ENCODE peak calls at places on chromosome 4, in ten cellular contexts. Z, X, A, M, H, Y, B, N, P and O are unnamed samples.

GRCh38 chr4:81375745-81376144 is 96.0 kb downstream of the RASGEF1B start:
- DNase-seq in Z (no peak), X (no peak), A (no peak), M (no peak), H (no peak), Y (no peak), B (no peak), N (no peak), P (no peak), O (peak)

GRCh38 chr4:32199639-32200038 is 1479.5 kb downstream of the PCDH7 start:
- DNase-seq in Z (no peak), X (no peak), A (no peak), M (no peak), H (no peak), Y (no peak), B (no peak), N (no peak), P (no peak), O (no peak)

GRCh38 chr4:186486172-186486571 is 69.2 kb downstream of the MTNR1A start:
- DNase-seq in Z (peak), X (no peak), A (no peak), M (no peak), H (no peak), Y (peak), B (peak), N (no peak), P (no peak), O (no peak)

GRCh38 chr4:73452953-73453700 is 17.1 kb downstream of the AFP start:
- DNase-seq in Z (no peak), X (no peak), A (peak), M (no peak), H (no peak), Y (peak), B (no peak), N (no peak), P (peak), O (no peak)

GRCh38 chr4:56637791-56638190 is 43.3 kb downstream of the HOPX start:
- DNase-seq in Z (no peak), X (no peak), A (no peak), M (no peak), H (no peak), Y (no peak), B (no peak), N (no peak), P (no peak), O (peak)

GRCh38 chr4:141248029-141248428 is 27.3 kb downstream of the ZNF330 start:
- DNase-seq in Z (peak), X (no peak), A (no peak), M (peak), H (peak), Y (peak), B (no peak), N (no peak), P (no peak), O (no peak)

GRCh38 chr4:103915224-103915869 is 195.6 kb upstream of the TACR3 start:
- DNase-seq in Z (no peak), X (no peak), A (peak), M (peak), H (no peak), Y (peak), B (no peak), N (no peak), P (no peak), O (peak)

GRCh38 chr4:152590179-152591031 is 54.5 kb upstream of the FBXW7 start:
- DNase-seq in Z (peak), X (no peak), A (peak), M (peak), H (peak), Y (peak), B (peak), N (no peak), P (no peak), O (peak)

GRCh38 chr4:138749303-138749702 is 266.3 kb upstream of the NOCT start:
- DNase-seq in Z (peak), X (no peak), A (no peak), M (peak), H (peak), Y (peak), B (no peak), N (no peak), P (no peak), O (no peak)

GRCh38 chr4:95869961-95870500 is 30.1 kb downstream of the PDHA2 start:
- DNase-seq in Z (no peak), X (no peak), A (no peak), M (no peak), H (peak), Y (peak), B (no peak), N (no peak), P (no peak), O (no peak)

DNA sequence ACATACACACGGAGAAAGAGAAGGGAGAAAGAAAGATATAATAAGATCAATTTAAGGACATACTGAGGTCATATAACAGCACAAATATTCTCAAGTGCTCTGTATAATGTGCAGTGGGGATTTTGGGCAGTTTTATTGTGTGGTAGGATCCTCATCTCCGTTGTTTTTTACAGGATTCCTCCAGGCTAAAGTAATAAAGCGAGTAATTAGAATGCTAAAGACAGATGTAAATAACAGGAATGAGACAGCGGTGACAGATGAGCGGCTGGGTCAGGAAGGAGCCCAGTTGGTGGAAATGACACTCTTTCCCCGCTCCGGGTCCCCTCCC is 15.9 kb downstream of the POU4F2 start:
- DNase-seq in Z (no peak), X (no peak), A (no peak), M (no peak), H (no peak), Y (peak), B (no peak), N (no peak), P (no peak), O (no peak)
- H3K4me3 ChIP-seq in Z (peak), X (peak), A (peak), M (peak), H (peak), Y (peak), B (peak), N (peak), P (no peak), O (no peak)

GRCh38 chr4:76212301-76212700 is 1.3 kb downstream of the SCARB2 start:
- DNase-seq in Z (no peak), X (no peak), A (no peak), M (no peak), H (peak), Y (no peak), B (no peak), N (no peak), P (no peak), O (no peak)

GRCh38 chr4:76213415-76214268 is at the start of gene SCARB2:
- DNase-seq in Z (peak), X (peak), A (peak), M (peak), H (peak), Y (peak), B (peak), N (peak), P (peak), O (peak)

GRCh38 chr4:76215120-76215519 is 1.5 kb upstream of the SCARB2 start:
- DNase-seq in Z (no peak), X (no peak), A (no peak), M (no peak), H (no peak), Y (no peak), B (no peak), N (no peak), P (no peak), O (peak)

GRCh38 chr4:76212851-76213414 is 691 bp downstream of the SCARB2 start:
- DNase-seq in Z (peak), X (no peak), A (no peak), M (peak), H (peak), Y (peak), B (no peak), N (no peak), P (no peak), O (peak)

DNA sequence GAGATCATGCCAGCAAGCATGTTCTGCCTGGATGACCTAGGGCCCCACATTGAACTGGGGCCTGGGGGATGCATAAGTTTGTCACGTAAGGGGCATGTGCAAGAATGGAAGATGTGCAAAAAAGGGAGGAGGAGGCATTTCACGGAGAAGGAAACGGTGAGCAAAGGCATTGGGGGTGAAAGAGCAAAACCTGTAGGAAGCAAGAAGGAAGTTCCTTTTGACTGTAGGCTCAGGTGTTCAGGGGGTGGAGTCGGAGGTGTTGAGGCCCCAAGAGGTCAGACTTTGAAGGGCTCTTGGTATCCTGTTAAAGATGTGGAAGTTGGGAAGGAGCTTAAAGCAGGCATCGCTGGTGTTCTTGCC is 625 bp upstream of the SCARB2 start:
- DNase-seq in Z (no peak), X (no peak), A (peak), M (no peak), H (no peak), Y (no peak), B (no peak), N (no peak), P (peak), O (peak)
- TF ChIP-seq CTCF in Z (no peak), X (no peak), A (no peak), M (no peak), H (no peak), Y (no peak), B (no peak), N (no peak), P (no peak), O (no peak)

GRCh38 chr4:78939667-78940008 is 400 bp upstream of the PAQR3 start:
- DNase-seq in Z (peak), X (no peak), A (no peak), M (no peak), H (no peak), Y (no peak), B (no peak), N (no peak), P (no peak), O (no peak)

GRCh38 chr4:78938868-78939666 is at the start of gene PAQR3:
- DNase-seq in Z (peak), X (peak), A (peak), M (peak), H (peak), Y (peak), B (peak), N (peak), P (peak), O (peak)

GRCh38 chr4:78938474-78938867 is 767 bp downstream of the PAQR3 start:
- DNase-seq in Z (no peak), X (no peak), A (no peak), M (no peak), H (no peak), Y (no peak), B (no peak), N (no peak), P (no peak), O (no peak)

GRCh38 chr4:78936989-78937388 is 2.2 kb downstream of the PAQR3 start:
- DNase-seq in Z (no peak), X (no peak), A (no peak), M (no peak), H (no peak), Y (no peak), B (no peak), N (no peak), P (no peak), O (no peak)

GRCh38 chr4:78937837-78938236 is 1.4 kb downstream of the PAQR3 start:
- DNase-seq in Z (peak), X (no peak), A (no peak), M (peak), H (no peak), Y (no peak), B (no peak), N (no peak), P (no peak), O (peak)
- H3K4me3 ChIP-seq in Z (no peak), X (peak), A (no peak), M (peak), H (peak), Y (peak), B (no peak), N (no peak), P (no peak), O (peak)

GRCh38 chr4:111136438-111136837 is 513.6 kb upstream of the PITX2 start:
- DNase-seq in Z (peak), X (no peak), A (no peak), M (peak), H (peak), Y (peak), B (no peak), N (no peak), P (no peak), O (peak)
- TF ChIP-seq CTCF in Z (peak), X (peak), A (peak), M (peak), H (peak), Y (no peak), B (peak), N (no peak), P (peak), O (peak)

GRCh38 chr4:52586069-52586468 is 73.0 kb downstream of the USP46 start:
- DNase-seq in Z (peak), X (no peak), A (no peak), M (no peak), H (no peak), Y (no peak), B (no peak), N (no peak), P (no peak), O (no peak)

GRCh38 chr4:52592287-52592686 is 66.8 kb downstream of the USP46 start:
- DNase-seq in Z (no peak), X (no peak), A (no peak), M (peak), H (no peak), Y (no peak), B (no peak), N (no peak), P (no peak), O (no peak)

GRCh38 chr4:52588097-52588496 is 71.0 kb downstream of the USP46 start:
- DNase-seq in Z (peak), X (no peak), A (peak), M (peak), H (peak), Y (peak), B (no peak), N (peak), P (peak), O (peak)

GRCh38 chr4:52585379-52585778 is 73.7 kb downstream of the USP46 start:
- DNase-seq in Z (no peak), X (no peak), A (no peak), M (no peak), H (no peak), Y (no peak), B (no peak), N (no peak), P (no peak), O (no peak)

GRCh38 chr4:52588771-52589591 is 70.1 kb downstream of the USP46 start:
- DNase-seq in Z (peak), X (no peak), A (no peak), M (peak), H (peak), Y (peak), B (peak), N (no peak), P (no peak), O (no peak)
- H3K4me3 ChIP-seq in Z (no peak), X (no peak), A (no peak), M (no peak), H (no peak), Y (no peak), B (no peak), N (no peak), P (no peak), O (no peak)

GRCh38 chr4:122218762-122219161 is 66.6 kb downstream of the BLTP1 start:
- DNase-seq in Z (peak), X (no peak), A (peak), M (peak), H (no peak), Y (peak), B (no peak), N (no peak), P (no peak), O (peak)
- TF ChIP-seq CTCF in Z (peak), X (peak), A (peak), M (peak), H (peak), Y (peak), B (peak), N (no peak), P (peak), O (peak)

DNA sequence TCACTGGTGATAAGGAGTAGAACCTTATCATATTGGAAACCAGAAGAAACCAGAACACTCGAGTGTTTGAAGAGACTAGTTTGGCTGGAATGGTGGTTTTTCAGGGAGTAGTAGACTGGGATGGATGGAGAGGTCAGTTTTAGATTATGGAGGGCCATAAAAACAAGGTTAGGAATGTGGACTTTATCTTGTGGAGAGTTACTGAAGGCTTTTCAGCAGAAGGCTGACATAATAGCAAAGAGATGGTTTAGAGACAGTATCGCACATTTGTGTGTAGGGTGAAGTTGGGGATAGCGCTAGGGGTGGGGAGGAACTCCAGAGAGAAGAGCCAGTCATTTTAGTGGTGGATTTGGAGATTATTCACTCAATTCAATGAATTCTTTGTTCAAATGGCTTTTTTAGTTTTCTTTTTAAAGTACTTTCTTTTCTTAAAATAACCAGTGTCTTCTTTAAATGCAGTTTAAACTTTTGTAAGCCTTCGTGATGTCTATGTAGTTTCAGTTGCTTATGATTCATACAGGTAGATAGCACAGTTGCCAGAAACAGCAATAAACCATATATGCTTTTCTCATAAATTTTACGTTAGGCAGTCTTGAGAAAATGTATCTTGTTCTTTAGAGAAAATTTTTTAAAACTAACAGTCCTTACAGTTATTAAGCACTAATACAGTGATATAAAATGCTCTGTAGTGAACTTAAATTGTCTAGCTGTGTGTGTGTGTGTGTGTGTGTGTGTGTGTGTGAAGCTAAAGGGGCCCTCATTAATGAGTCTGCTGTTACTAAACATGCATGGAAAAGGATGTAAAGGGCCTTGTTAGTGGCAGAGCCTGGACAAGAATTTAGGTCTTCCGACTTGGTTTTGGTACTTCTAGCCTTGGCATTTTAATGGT is 3.8 kb downstream of the ARHGAP10 start:
- DNase-seq in Z (no peak), X (no peak), A (no peak), M (no peak), H (no peak), Y (peak), B (no peak), N (no peak), P (peak), O (peak)
- H3K4me3 ChIP-seq in Z (no peak), X (peak), A (no peak), M (no peak), H (no peak), Y (no peak), B (peak), N (peak), P (no peak), O (peak)

GRCh38 chr4:107034091-107034698 is 1.9 kb downstream of the DKK2 start:
- DNase-seq in Z (no peak), X (peak), A (peak), M (peak), H (peak), Y (peak), B (no peak), N (no peak), P (no peak), O (no peak)
- TF ChIP-seq CTCF in Z (peak), X (peak), A (peak), M (peak), H (peak), Y (peak), B (peak), N (no peak), P (no peak), O (no peak)

GRCh38 chr4:86451560-86452322 is 91.9 kb upstream of the MAPK10 start:
- DNase-seq in Z (peak), X (no peak), A (no peak), M (peak), H (no peak), Y (peak), B (no peak), N (no peak), P (no peak), O (peak)
- H3K4me3 ChIP-seq in Z (peak), X (peak), A (no peak), M (peak), H (peak), Y (no peak), B (no peak), N (peak), P (no peak), O (no peak)